ENCODE peak calls at places on chromosomes 13 and 19, in four cellular contexts. One of them, this sample, is unnamed. For H3K36me3, the result is how much of the 10 kb centered on the place peaks cover.

GRCh38 chr13:106052200-106052767 is 483.2 kb downstream of the EFNB2 start:
- DNase-seq in stomach: no peak
- DNase-seq in IMR-90: peak
- DNase-seq in fibroblast of lung: peak
- DNase-seq in this sample: no peak

GRCh38 chr19:13748169-13748884 is 16.0 kb upstream of the MRI1 start:
- DNase-seq in stomach: no peak
- DNase-seq in IMR-90: peak
- DNase-seq in fibroblast of lung: peak
- DNase-seq in this sample: no peak

GRCh38 chr13:36369268-36370107 is 23.3 kb upstream of the SPART start:
- DNase-seq in stomach: no peak
- DNase-seq in IMR-90: peak
- DNase-seq in fibroblast of lung: peak
- DNase-seq in this sample: no peak

GRCh38 chr13:111962431-111962891 is 104.5 kb upstream of the SOX1 start:
- DNase-seq in stomach: no peak
- DNase-seq in IMR-90: no peak
- DNase-seq in fibroblast of lung: no peak
- DNase-seq in this sample: no peak

GRCh38 chr13:44930907-44931676 is 58.2 kb downstream of the NUFIP1 start:
- DNase-seq in stomach: no peak
- DNase-seq in IMR-90: no peak
- DNase-seq in fibroblast of lung: no peak
- DNase-seq in this sample: peak

GRCh38 chr13:37797606-37798005 is 72.0 kb downstream of the TRPC4 start:
- DNase-seq in stomach: no peak
- DNase-seq in IMR-90: no peak
- DNase-seq in fibroblast of lung: no peak
- DNase-seq in this sample: no peak

GRCh38 chr13:110716235-110716505 is 2.7 kb downstream of the ING1 start:
- DNase-seq in stomach: peak
- DNase-seq in IMR-90: no peak
- DNase-seq in fibroblast of lung: peak
- DNase-seq in this sample: peak

GRCh38 chr19:30226464-30227070 is 145.6 kb upstream of the ZNF536 start:
- DNase-seq in stomach: no peak
- DNase-seq in IMR-90: no peak
- DNase-seq in fibroblast of lung: no peak
- DNase-seq in this sample: peak

GRCh38 chr13:48909088-48909389 is 66.7 kb upstream of the FNDC3A start:
- DNase-seq in stomach: no peak
- DNase-seq in IMR-90: no peak
- DNase-seq in fibroblast of lung: no peak
- DNase-seq in this sample: no peak

GRCh38 chr13:34757441-34757840 is 184.6 kb upstream of the NBEA start:
- DNase-seq in stomach: no peak
- DNase-seq in IMR-90: no peak
- DNase-seq in fibroblast of lung: peak
- DNase-seq in this sample: no peak

GRCh38 chr19:5827891-5828660 is 11.4 kb downstream of the FUT6 start:
- DNase-seq in stomach: peak
- DNase-seq in IMR-90: peak
- DNase-seq in fibroblast of lung: peak
- DNase-seq in this sample: peak

GRCh38 chr19:42325896-42326771 is 699 bp downstream of the MEGF8 start:
- DNase-seq in stomach: peak
- DNase-seq in IMR-90: no peak
- DNase-seq in fibroblast of lung: no peak
- DNase-seq in this sample: no peak

GRCh38 chr13:97715763-97716162 is 237.7 kb upstream of the IPO5 start:
- DNase-seq in stomach: no peak
- DNase-seq in IMR-90: no peak
- DNase-seq in fibroblast of lung: no peak
- DNase-seq in this sample: no peak

GRCh38 chr13:108267338-108267737 is 2.2 kb upstream of the TNFSF13B start:
- DNase-seq in stomach: no peak
- DNase-seq in IMR-90: no peak
- DNase-seq in fibroblast of lung: no peak
- DNase-seq in this sample: no peak
- H3K36me3 ChIP-seq in stomach: under half
- H3K36me3 ChIP-seq in IMR-90: under half
- H3K36me3 ChIP-seq in fibroblast of lung: under half
- H3K36me3 ChIP-seq in this sample: under half

GRCh38 chr13:46994492-46994891 is 97.6 kb upstream of the HTR2A start:
- DNase-seq in stomach: no peak
- DNase-seq in IMR-90: no peak
- DNase-seq in fibroblast of lung: no peak
- DNase-seq in this sample: no peak

GRCh38 chr13:46995874-46996273 is 99.0 kb upstream of the HTR2A start:
- DNase-seq in stomach: no peak
- DNase-seq in IMR-90: no peak
- DNase-seq in fibroblast of lung: no peak
- DNase-seq in this sample: no peak

GRCh38 chr13:46996316-46996715 is 99.5 kb upstream of the HTR2A start:
- DNase-seq in stomach: no peak
- DNase-seq in IMR-90: no peak
- DNase-seq in fibroblast of lung: no peak
- DNase-seq in this sample: no peak

DNA sequence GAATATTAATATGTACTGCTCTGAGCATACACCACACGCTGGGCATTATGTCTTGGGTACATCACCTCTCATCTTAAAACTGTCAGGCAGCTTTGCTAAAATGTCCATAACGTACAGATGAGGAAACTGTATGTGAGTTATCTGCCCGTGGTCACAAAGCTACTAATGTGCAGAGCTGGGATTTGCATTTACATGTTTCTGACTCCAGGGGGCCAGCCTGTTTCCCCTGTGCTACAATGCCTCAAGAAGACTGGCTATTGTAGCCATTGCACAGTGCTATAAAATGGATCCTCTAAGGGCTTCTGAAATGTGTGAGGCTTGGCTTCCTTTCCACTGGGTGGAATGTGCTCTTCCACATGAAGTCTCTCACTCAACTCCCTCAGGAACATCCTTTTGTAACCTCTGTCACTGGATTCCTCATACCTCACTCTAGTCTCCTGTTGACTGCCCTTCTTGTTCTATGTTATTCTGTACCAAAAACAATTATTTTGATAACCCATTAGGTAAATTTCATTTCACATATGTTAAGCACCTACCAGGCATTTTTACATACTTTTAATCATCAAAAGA is 95.6 kb upstream of the HTR2A start:
- DNase-seq in stomach: no peak
- DNase-seq in IMR-90: no peak
- DNase-seq in fibroblast of lung: no peak
- DNase-seq in this sample: peak
- TF ChIP-seq CTCF in stomach: no peak
- TF ChIP-seq CTCF in IMR-90: peak
- TF ChIP-seq CTCF in fibroblast of lung: peak
- TF ChIP-seq CTCF in this sample: peak

GRCh38 chr19:47363758-47364529 is 14.8 kb downstream of the DHX34 start:
- DNase-seq in stomach: no peak
- DNase-seq in IMR-90: peak
- DNase-seq in fibroblast of lung: peak
- DNase-seq in this sample: no peak

GRCh38 chr19:47362321-47362720 is 13.2 kb downstream of the DHX34 start:
- DNase-seq in stomach: no peak
- DNase-seq in IMR-90: no peak
- DNase-seq in fibroblast of lung: no peak
- DNase-seq in this sample: no peak

GRCh38 chr19:47356900-47357299 is 7.8 kb downstream of the DHX34 start:
- DNase-seq in stomach: no peak
- DNase-seq in IMR-90: no peak
- DNase-seq in fibroblast of lung: no peak
- DNase-seq in this sample: no peak

GRCh38 chr19:47353307-47353712 is 4.2 kb downstream of the DHX34 start:
- DNase-seq in stomach: peak
- DNase-seq in IMR-90: no peak
- DNase-seq in fibroblast of lung: no peak
- DNase-seq in this sample: no peak

DNA sequence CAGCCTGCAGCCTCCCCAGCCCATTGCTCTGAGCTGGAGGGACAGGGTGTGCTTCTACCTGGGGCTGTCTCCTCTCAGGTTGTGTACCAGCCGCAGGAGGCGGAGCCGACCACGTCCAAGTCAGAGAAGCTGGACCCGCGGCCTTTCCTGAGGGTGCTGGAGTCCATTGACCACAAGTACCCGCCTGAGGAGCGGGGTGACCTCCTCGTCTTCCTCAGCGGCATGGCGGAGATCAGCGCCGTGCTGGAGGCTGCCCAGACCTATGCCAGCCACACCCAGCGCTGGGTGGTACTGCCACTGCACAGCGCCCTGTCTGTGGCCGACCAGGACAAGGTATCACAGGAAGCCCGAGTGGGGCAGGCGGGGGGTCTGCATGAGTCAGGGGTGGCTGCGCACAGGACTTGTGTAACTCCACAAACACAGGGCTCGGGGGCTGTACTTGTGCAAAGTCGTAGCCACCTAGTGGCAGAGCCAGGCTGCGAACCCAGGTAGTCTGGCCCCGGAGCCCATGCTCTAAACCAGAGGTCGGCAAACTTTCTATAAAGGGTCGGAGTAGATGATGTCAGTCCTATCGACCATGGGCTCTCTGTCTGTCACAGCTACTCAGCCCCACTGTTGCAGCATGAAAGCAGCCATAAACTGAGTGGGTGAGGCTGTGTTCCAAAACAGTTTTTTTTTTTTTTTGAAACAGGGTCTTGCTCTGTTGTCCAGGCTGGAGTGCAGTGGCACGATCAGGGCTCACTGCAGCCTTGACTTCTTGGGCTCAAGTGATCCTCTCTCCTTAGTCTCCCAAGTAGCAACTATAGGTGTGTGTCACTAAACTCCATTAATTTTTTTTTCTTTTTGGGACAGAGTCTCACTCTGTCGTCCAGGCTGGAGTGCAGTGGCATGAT is 8.9 kb downstream of the DHX34 start:
- DNase-seq in stomach: no peak
- DNase-seq in IMR-90: no peak
- DNase-seq in fibroblast of lung: no peak
- DNase-seq in this sample: no peak
- H3K36me3 ChIP-seq in stomach: half or more
- H3K36me3 ChIP-seq in IMR-90: half or more
- H3K36me3 ChIP-seq in fibroblast of lung: under half
- H3K36me3 ChIP-seq in this sample: half or more

GRCh38 chr13:89568276-89568675 is 1779.2 kb upstream of the MIR17HG start:
- DNase-seq in stomach: no peak
- DNase-seq in IMR-90: no peak
- DNase-seq in fibroblast of lung: peak
- DNase-seq in this sample: no peak
- TF ChIP-seq CTCF in stomach: no peak
- TF ChIP-seq CTCF in IMR-90: no peak
- TF ChIP-seq CTCF in fibroblast of lung: no peak
- TF ChIP-seq CTCF in this sample: no peak

GRCh38 chr19:17314007-17314589 is 4.7 kb downstream of the DDA1 start:
- DNase-seq in stomach: no peak
- DNase-seq in IMR-90: no peak
- DNase-seq in fibroblast of lung: no peak
- DNase-seq in this sample: no peak

GRCh38 chr19:17309198-17309961 is at the start of gene DDA1:
- DNase-seq in stomach: peak
- DNase-seq in IMR-90: peak
- DNase-seq in fibroblast of lung: peak
- DNase-seq in this sample: peak

GRCh38 chr19:17309962-17310461 is 649 bp downstream of the DDA1 start:
- DNase-seq in stomach: no peak
- DNase-seq in IMR-90: no peak
- DNase-seq in fibroblast of lung: no peak
- DNase-seq in this sample: no peak

GRCh38 chr19:17312481-17313113 is 3.2 kb downstream of the DDA1 start:
- DNase-seq in stomach: no peak
- DNase-seq in IMR-90: no peak
- DNase-seq in fibroblast of lung: no peak
- DNase-seq in this sample: no peak

GRCh38 chr19:17311455-17312248 is 2.3 kb downstream of the DDA1 start:
- DNase-seq in stomach: no peak
- DNase-seq in IMR-90: peak
- DNase-seq in fibroblast of lung: no peak
- DNase-seq in this sample: no peak
- H3K36me3 ChIP-seq in stomach: under half
- H3K36me3 ChIP-seq in IMR-90: under half
- H3K36me3 ChIP-seq in fibroblast of lung: under half
- H3K36me3 ChIP-seq in this sample: under half

GRCh38 chr19:58279042-58279924 is 528 bp downstream of the ZNF8 start:
- DNase-seq in stomach: peak
- DNase-seq in IMR-90: peak
- DNase-seq in fibroblast of lung: peak
- DNase-seq in this sample: peak
- TF ChIP-seq CTCF in stomach: no peak
- TF ChIP-seq CTCF in IMR-90: no peak
- TF ChIP-seq CTCF in fibroblast of lung: no peak
- TF ChIP-seq CTCF in this sample: no peak

DNA sequence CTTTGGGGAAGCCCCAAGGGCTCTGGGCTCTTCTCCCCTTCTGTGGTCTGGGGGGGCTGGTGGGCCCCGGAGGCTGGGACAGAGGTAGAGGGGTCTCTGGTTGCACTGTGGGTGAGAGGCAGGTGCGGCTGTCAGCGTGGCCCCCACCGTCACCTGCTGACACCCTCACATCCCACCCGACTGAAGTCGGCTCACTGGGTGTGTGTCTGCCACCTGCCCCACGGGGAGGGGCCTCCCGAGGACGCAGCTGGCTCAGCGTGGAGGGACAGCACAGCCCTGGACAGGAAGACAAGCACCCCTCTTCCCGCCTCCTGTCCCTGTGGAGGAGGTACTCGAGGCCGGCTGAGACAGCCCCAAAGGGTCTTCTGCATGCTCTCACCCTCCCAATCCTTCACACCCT is 2.2 kb upstream of the TMEM86B start:
- DNase-seq in stomach: no peak
- DNase-seq in IMR-90: no peak
- DNase-seq in fibroblast of lung: no peak
- DNase-seq in this sample: no peak
- H3K36me3 ChIP-seq in stomach: half or more
- H3K36me3 ChIP-seq in IMR-90: half or more
- H3K36me3 ChIP-seq in fibroblast of lung: under half
- H3K36me3 ChIP-seq in this sample: under half

This sample was measured in A673.